ENCODE peak calls at places on chromosomes 11 and 22, in eight cellular contexts. One of them, this sample, is unnamed.
A peak's percentile ranks its signal among the peaks of the same experiment; 100 is the strongest.

GRCh38 chr11:121112498-121113455 is 11.7 kb downstream of the TECTA start:
- DNase-seq in A549: peak; percentile 53
- DNase-seq in mesenchymal stem cell: peak; percentile 84
- DNase-seq in GM23248: peak; percentile 89
- DNase-seq in tibial artery: peak; percentile 60
- DNase-seq in ascending aorta: no peak
- DNase-seq in neuronal stem cell: peak; percentile 37
- DNase-seq in dorsolateral prefrontal cortex: peak; percentile 72
- DNase-seq in this sample: peak; percentile 9

GRCh38 chr22:46149493-46149997 is 781 bp upstream of the PPARA start:
- DNase-seq in ascending aorta: peak; percentile 79
- DNase-seq in mesenchymal stem cell: peak; percentile 37
- DNase-seq in A549: no peak
- DNase-seq in tibial artery: peak; percentile 51
- DNase-seq in GM23248: peak; percentile 54
- DNase-seq in neuronal stem cell: peak; percentile 48
- DNase-seq in dorsolateral prefrontal cortex: peak; percentile 62
- DNase-seq in this sample: no peak

GRCh38 chr22:36562261-36562835 is 33.4 kb upstream of the EIF3D start:
- DNase-seq in A549: peak; percentile 32
- DNase-seq in tibial artery: no peak
- DNase-seq in dorsolateral prefrontal cortex: no peak
- DNase-seq in GM23248: peak; percentile 81
- DNase-seq in mesenchymal stem cell: peak; percentile 60
- DNase-seq in ascending aorta: no peak
- DNase-seq in neuronal stem cell: no peak
- DNase-seq in this sample: no peak

GRCh38 chr11:128247235-128247594 is 340.1 kb downstream of the ETS1 start:
- DNase-seq in A549: no peak
- DNase-seq in ascending aorta: no peak
- DNase-seq in GM23248: no peak
- DNase-seq in dorsolateral prefrontal cortex: no peak
- DNase-seq in neuronal stem cell: no peak
- DNase-seq in mesenchymal stem cell: no peak
- DNase-seq in tibial artery: no peak
- DNase-seq in this sample: no peak

GRCh38 chr11:36508743-36509142 is 1.3 kb downstream of the TRAF6 start:
- DNase-seq in ascending aorta: no peak
- DNase-seq in dorsolateral prefrontal cortex: no peak
- DNase-seq in A549: no peak
- DNase-seq in neuronal stem cell: no peak
- DNase-seq in GM23248: peak; percentile 32
- DNase-seq in mesenchymal stem cell: peak; percentile 18
- DNase-seq in tibial artery: no peak
- DNase-seq in this sample: no peak

GRCh38 chr22:30890689-30891442 is 77.7 kb downstream of the MORC2 start:
- DNase-seq in A549: peak; percentile 36
- DNase-seq in mesenchymal stem cell: peak; percentile 12
- DNase-seq in ascending aorta: peak; percentile 61
- DNase-seq in neuronal stem cell: peak; percentile 26
- DNase-seq in dorsolateral prefrontal cortex: no peak
- DNase-seq in GM23248: peak; percentile 59
- DNase-seq in tibial artery: peak; percentile 20
- DNase-seq in this sample: no peak

GRCh38 chr11:5992604-5993251 is 5.9 kb upstream of the OR52L1 start:
- DNase-seq in tibial artery: no peak
- DNase-seq in A549: peak; percentile 37
- DNase-seq in GM23248: peak; percentile 58
- DNase-seq in mesenchymal stem cell: peak; percentile 22
- DNase-seq in ascending aorta: no peak
- DNase-seq in neuronal stem cell: peak; percentile 14
- DNase-seq in dorsolateral prefrontal cortex: no peak
- DNase-seq in this sample: no peak

GRCh38 chr11:69891421-69892236 is 72.4 kb upstream of the FGF3 start:
- DNase-seq in mesenchymal stem cell: peak; percentile 38
- DNase-seq in dorsolateral prefrontal cortex: no peak
- DNase-seq in GM23248: no peak
- DNase-seq in tibial artery: no peak
- DNase-seq in neuronal stem cell: no peak
- DNase-seq in ascending aorta: no peak
- DNase-seq in A549: no peak
- DNase-seq in this sample: no peak

GRCh38 chr11:72308226-72309073 is 64.5 kb upstream of the PHOX2A start:
- DNase-seq in ascending aorta: no peak
- DNase-seq in A549: no peak
- DNase-seq in mesenchymal stem cell: peak; percentile 43
- DNase-seq in neuronal stem cell: no peak
- DNase-seq in dorsolateral prefrontal cortex: no peak
- DNase-seq in GM23248: peak; percentile 90
- DNase-seq in tibial artery: no peak
- DNase-seq in this sample: no peak

GRCh38 chr22:26474687-26475086 is 8.9 kb downstream of the HPS4 start:
- DNase-seq in tibial artery: no peak
- DNase-seq in GM23248: peak; percentile 21
- DNase-seq in neuronal stem cell: no peak
- DNase-seq in ascending aorta: no peak
- DNase-seq in mesenchymal stem cell: peak; percentile 11
- DNase-seq in dorsolateral prefrontal cortex: no peak
- DNase-seq in A549: no peak
- DNase-seq in this sample: no peak

GRCh38 chr11:16607675-16608644 is 130.5 kb upstream of the C11orf58 start:
- DNase-seq in neuronal stem cell: peak; percentile 88
- DNase-seq in mesenchymal stem cell: peak; percentile 89
- DNase-seq in A549: no peak
- DNase-seq in tibial artery: peak; percentile 72
- DNase-seq in GM23248: no peak
- DNase-seq in dorsolateral prefrontal cortex: no peak
- DNase-seq in ascending aorta: peak; percentile 61
- DNase-seq in this sample: no peak

GRCh38 chr22:36541831-36542391 is 12.9 kb upstream of the EIF3D start:
- DNase-seq in mesenchymal stem cell: peak; percentile 81
- DNase-seq in GM23248: peak; percentile 96
- DNase-seq in neuronal stem cell: no peak
- DNase-seq in dorsolateral prefrontal cortex: no peak
- DNase-seq in tibial artery: no peak
- DNase-seq in ascending aorta: no peak
- DNase-seq in A549: peak; percentile 69
- DNase-seq in this sample: no peak

GRCh38 chr11:16321148-16321547 is 35.2 kb downstream of the SOX6 start:
- DNase-seq in GM23248: no peak
- DNase-seq in mesenchymal stem cell: no peak
- DNase-seq in neuronal stem cell: no peak
- DNase-seq in tibial artery: no peak
- DNase-seq in ascending aorta: no peak
- DNase-seq in dorsolateral prefrontal cortex: no peak
- DNase-seq in A549: no peak
- DNase-seq in this sample: no peak

GRCh38 chr22:30874431-30875370 is 93.9 kb downstream of the MORC2 start:
- DNase-seq in neuronal stem cell: no peak
- DNase-seq in dorsolateral prefrontal cortex: no peak
- DNase-seq in mesenchymal stem cell: no peak
- DNase-seq in GM23248: no peak
- DNase-seq in tibial artery: no peak
- DNase-seq in ascending aorta: no peak
- DNase-seq in A549: no peak
- DNase-seq in this sample: no peak

GRCh38 chr11:99893803-99894202 is 793.3 kb upstream of the ARHGAP42 start:
- DNase-seq in dorsolateral prefrontal cortex: no peak
- DNase-seq in mesenchymal stem cell: no peak
- DNase-seq in neuronal stem cell: no peak
- DNase-seq in tibial artery: no peak
- DNase-seq in GM23248: no peak
- DNase-seq in A549: no peak
- DNase-seq in ascending aorta: no peak
- DNase-seq in this sample: no peak

GRCh38 chr11:113134605-113135004 is 173.4 kb downstream of the NCAM1 start:
- DNase-seq in ascending aorta: no peak
- DNase-seq in A549: no peak
- DNase-seq in dorsolateral prefrontal cortex: no peak
- DNase-seq in tibial artery: no peak
- DNase-seq in GM23248: peak; percentile 10
- DNase-seq in mesenchymal stem cell: no peak
- DNase-seq in neuronal stem cell: no peak
- DNase-seq in this sample: no peak

GRCh38 chr11:74929431-74930363 is 19.2 kb downstream of the XRRA1 start:
- DNase-seq in A549: peak; percentile 91
- DNase-seq in GM23248: peak; percentile 93
- DNase-seq in dorsolateral prefrontal cortex: peak; percentile 83
- DNase-seq in mesenchymal stem cell: peak; percentile 92
- DNase-seq in tibial artery: peak; percentile 71
- DNase-seq in neuronal stem cell: peak; percentile 90
- DNase-seq in ascending aorta: peak; percentile 82
- DNase-seq in this sample: peak; percentile 55

GRCh38 chr11:27473017-27473406 is 422 bp upstream of the LGR4 start:
- DNase-seq in mesenchymal stem cell: no peak
- DNase-seq in tibial artery: no peak
- DNase-seq in GM23248: peak; percentile 68
- DNase-seq in dorsolateral prefrontal cortex: no peak
- DNase-seq in neuronal stem cell: no peak
- DNase-seq in A549: no peak
- DNase-seq in ascending aorta: no peak
- DNase-seq in this sample: no peak

GRCh38 chr22:19120829-19121630 is 1.2 kb downstream of the DGCR2 start:
- DNase-seq in tibial artery: no peak
- DNase-seq in dorsolateral prefrontal cortex: no peak
- DNase-seq in GM23248: peak; percentile 75
- DNase-seq in mesenchymal stem cell: peak; percentile 69
- DNase-seq in ascending aorta: no peak
- DNase-seq in A549: peak; percentile 47
- DNase-seq in neuronal stem cell: no peak
- DNase-seq in this sample: no peak

GRCh38 chr11:122150484-122151124 is 34.6 kb upstream of the BLID start:
- DNase-seq in mesenchymal stem cell: no peak
- DNase-seq in ascending aorta: no peak
- DNase-seq in tibial artery: no peak
- DNase-seq in GM23248: no peak
- DNase-seq in dorsolateral prefrontal cortex: no peak
- DNase-seq in A549: peak; percentile 53
- DNase-seq in neuronal stem cell: no peak
- DNase-seq in this sample: no peak
- H3K4me3 ChIP-seq in mesenchymal stem cell: peak overlapping the region; percentile 43
- H3K4me3 ChIP-seq in ascending aorta: no peak overlapping the region
- H3K4me3 ChIP-seq in tibial artery: no peak overlapping the region
- H3K4me3 ChIP-seq in GM23248: no peak overlapping the region
- H3K4me3 ChIP-seq in dorsolateral prefrontal cortex: no peak overlapping the region
- H3K4me3 ChIP-seq in A549: peak overlapping the region; percentile 14
- H3K4me3 ChIP-seq in neuronal stem cell: no peak overlapping the region
- H3K4me3 ChIP-seq in this sample: no peak overlapping the region

DNA sequence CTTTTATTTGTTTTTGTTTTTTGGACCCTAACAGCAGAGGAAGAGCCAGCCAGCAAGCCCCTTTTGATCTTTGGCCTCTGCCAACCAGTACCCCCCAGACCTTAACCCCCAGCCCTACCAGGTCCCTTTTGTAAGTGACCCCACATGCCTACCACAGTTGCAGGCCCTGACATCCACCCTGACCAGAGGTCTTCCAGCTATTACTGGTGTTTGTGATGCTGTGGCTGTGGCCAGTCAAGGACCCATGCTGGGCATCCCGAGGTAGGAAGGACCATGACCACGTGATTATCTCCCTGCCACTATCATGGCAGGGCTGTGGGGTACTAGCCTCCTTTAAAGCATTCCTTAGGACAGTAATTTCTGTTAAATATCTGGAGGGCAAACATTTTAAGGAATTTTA is 9.0 kb downstream of the MED15 start:
- DNase-seq in GM23248: no peak
- DNase-seq in dorsolateral prefrontal cortex: no peak
- DNase-seq in tibial artery: no peak
- DNase-seq in ascending aorta: no peak
- DNase-seq in A549: no peak
- DNase-seq in neuronal stem cell: no peak
- DNase-seq in mesenchymal stem cell: no peak
- DNase-seq in this sample: no peak
- H3K27ac ChIP-seq in GM23248: peak overlapping the region; percentile 34
- H3K27ac ChIP-seq in dorsolateral prefrontal cortex: no peak overlapping the region
- H3K27ac ChIP-seq in tibial artery: no peak overlapping the region
- H3K27ac ChIP-seq in ascending aorta: no peak overlapping the region
- H3K27ac ChIP-seq in A549: no peak overlapping the region
- H3K27ac ChIP-seq in neuronal stem cell: no peak overlapping the region
- H3K27ac ChIP-seq in mesenchymal stem cell: no peak overlapping the region
- H3K27ac ChIP-seq in this sample: no peak overlapping the region

DNA sequence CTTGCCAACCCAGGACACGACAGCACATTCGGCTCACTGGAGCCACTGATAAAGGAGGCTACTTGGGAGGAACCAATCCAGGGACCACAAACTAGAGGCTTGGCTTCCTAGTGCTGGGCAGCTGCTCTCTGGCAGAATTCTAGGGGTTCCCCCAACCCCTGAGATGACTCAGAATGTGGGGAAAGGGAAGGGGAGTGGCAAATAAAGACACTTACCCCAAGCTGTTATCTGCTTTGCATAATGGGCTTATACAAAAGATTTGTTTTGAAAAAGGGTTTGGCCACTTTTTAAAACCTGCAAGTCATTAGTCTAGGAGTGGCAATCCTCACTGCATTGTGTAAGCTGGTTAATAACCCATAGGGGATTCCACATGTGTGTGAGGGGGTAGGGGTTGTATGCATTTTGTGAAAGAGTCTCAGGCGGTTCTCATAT is 64.1 kb upstream of the LMO1 start:
- DNase-seq in dorsolateral prefrontal cortex: no peak
- DNase-seq in neuronal stem cell: no peak
- DNase-seq in A549: no peak
- DNase-seq in tibial artery: no peak
- DNase-seq in GM23248: no peak
- DNase-seq in mesenchymal stem cell: peak; percentile 4
- DNase-seq in ascending aorta: no peak
- DNase-seq in this sample: no peak
- H3K4me3 ChIP-seq in dorsolateral prefrontal cortex: no peak overlapping the region
- H3K4me3 ChIP-seq in neuronal stem cell: no peak overlapping the region
- H3K4me3 ChIP-seq in A549: no peak overlapping the region
- H3K4me3 ChIP-seq in tibial artery: no peak overlapping the region
- H3K4me3 ChIP-seq in GM23248: no peak overlapping the region
- H3K4me3 ChIP-seq in mesenchymal stem cell: no peak overlapping the region
- H3K4me3 ChIP-seq in ascending aorta: no peak overlapping the region
- H3K4me3 ChIP-seq in this sample: no peak overlapping the region

GRCh38 chr11:102457865-102458264 is 5.3 kb upstream of the TMEM123 start:
- DNase-seq in dorsolateral prefrontal cortex: no peak
- DNase-seq in ascending aorta: no peak
- DNase-seq in tibial artery: no peak
- DNase-seq in A549: no peak
- DNase-seq in mesenchymal stem cell: no peak
- DNase-seq in neuronal stem cell: no peak
- DNase-seq in GM23248: no peak
- DNase-seq in this sample: no peak
- H3K27ac ChIP-seq in dorsolateral prefrontal cortex: no peak overlapping the region
- H3K27ac ChIP-seq in ascending aorta: no peak overlapping the region
- H3K27ac ChIP-seq in tibial artery: no peak overlapping the region
- H3K27ac ChIP-seq in A549: peak overlapping the region; percentile 48
- H3K27ac ChIP-seq in mesenchymal stem cell: no peak overlapping the region
- H3K27ac ChIP-seq in neuronal stem cell: no peak overlapping the region
- H3K27ac ChIP-seq in GM23248: no peak overlapping the region
- H3K27ac ChIP-seq in this sample: no peak overlapping the region

GRCh38 chr11:21912280-21912679 is 280.6 kb upstream of the ANO5 start:
- DNase-seq in neuronal stem cell: no peak
- DNase-seq in mesenchymal stem cell: no peak
- DNase-seq in dorsolateral prefrontal cortex: no peak
- DNase-seq in A549: no peak
- DNase-seq in ascending aorta: no peak
- DNase-seq in tibial artery: no peak
- DNase-seq in GM23248: no peak
- DNase-seq in this sample: no peak
- H3K4me3 ChIP-seq in neuronal stem cell: no peak overlapping the region
- H3K4me3 ChIP-seq in mesenchymal stem cell: no peak overlapping the region
- H3K4me3 ChIP-seq in dorsolateral prefrontal cortex: no peak overlapping the region
- H3K4me3 ChIP-seq in A549: no peak overlapping the region
- H3K4me3 ChIP-seq in ascending aorta: no peak overlapping the region
- H3K4me3 ChIP-seq in tibial artery: no peak overlapping the region
- H3K4me3 ChIP-seq in GM23248: no peak overlapping the region
- H3K4me3 ChIP-seq in this sample: no peak overlapping the region

GRCh38 chr11:58560842-58561241 is 14.8 kb downstream of the LPXN start:
- DNase-seq in neuronal stem cell: no peak
- DNase-seq in tibial artery: no peak
- DNase-seq in ascending aorta: no peak
- DNase-seq in GM23248: no peak
- DNase-seq in A549: no peak
- DNase-seq in mesenchymal stem cell: no peak
- DNase-seq in dorsolateral prefrontal cortex: no peak
- DNase-seq in this sample: no peak
- H3K27ac ChIP-seq in neuronal stem cell: no peak overlapping the region
- H3K27ac ChIP-seq in tibial artery: peak overlapping the region; percentile 67
- H3K27ac ChIP-seq in ascending aorta: peak overlapping the region; percentile 87
- H3K27ac ChIP-seq in GM23248: peak overlapping the region; percentile 62
- H3K27ac ChIP-seq in A549: peak overlapping the region; percentile 66
- H3K27ac ChIP-seq in mesenchymal stem cell: no peak overlapping the region
- H3K27ac ChIP-seq in dorsolateral prefrontal cortex: no peak overlapping the region
- H3K27ac ChIP-seq in this sample: peak overlapping the region; percentile 90